ENCODE peak calls at places on chromosomes 4 and X, in ten cellular contexts. G is thoracic aorta; M is NCI-H1417; P is mammary epithelial cell; H is body of pancreas; A is head of caudate nucleus; W is left lung; K is fibroblast of lung; J is stimulated activated CD8-positive, alpha-beta memory T cell treated with anti-CD3 and anti-CD28 coated beads, Interleukin-7, amount 100 ng/mL, for 1 hour; Q is CD8-positive, alpha-beta T cell. I is an unnamed sample.

GRCh38 chrX:109372716-109373115 is 109.2 kb downstream of the GUCY2F start:
- DNase-seq in G (no peak), M (no peak), P (peak; percentile 45), H (no peak), A (no peak), W (no peak), K (no peak), J (no peak), Q (no peak), I (no peak)

GRCh38 chr4:84971319-84971932 is 4.9 kb upstream of the WDFY3 start:
- DNase-seq in G (no peak), M (peak; percentile 68), P (peak; percentile 35), H (no peak), A (no peak), W (no peak), K (peak; percentile 81), J (no peak), Q (no peak), I (peak; percentile 62)

GRCh38 chr4:70844180-70844579 is 4.5 kb upstream of the GRSF1 start:
- DNase-seq in G (no peak), M (no peak), P (no peak), H (no peak), A (no peak), W (no peak), K (no peak), J (no peak), Q (no peak), I (no peak)

GRCh38 chr4:6819295-6819694 is 36.8 kb downstream of the KIAA0232 start:
- DNase-seq in G (no peak), M (no peak), P (no peak), H (no peak), A (no peak), W (no peak), K (no peak), J (no peak), Q (no peak), I (no peak)

GRCh38 chrX:120559799-120560198 is 963 bp downstream of the CUL4B start:
- DNase-seq in G (no peak), M (peak; percentile 48), P (peak; percentile 1), H (no peak), A (no peak), W (no peak), K (no peak), J (no peak), Q (no peak), I (no peak)

GRCh38 chr4:88009871-88010270 is 2.4 kb downstream of the PKD2 start:
- DNase-seq in G (no peak), M (no peak), P (peak; percentile 49), H (no peak), A (no peak), W (no peak), K (no peak), J (no peak), Q (no peak), I (no peak)

GRCh38 chr4:111362891-111363290 is 740.0 kb upstream of the PITX2 start:
- DNase-seq in G (no peak), M (peak; percentile 9), P (no peak), H (no peak), A (no peak), W (no peak), K (peak; percentile 4), J (no peak), Q (no peak), I (no peak)

GRCh38 chrX:38807873-38808272 is 6.6 kb downstream of the MID1IP1 start:
- DNase-seq in G (no peak), M (no peak), P (no peak), H (no peak), A (no peak), W (no peak), K (no peak), J (no peak), Q (no peak), I (no peak)

GRCh38 chrX:105972690-105973386 is 65.7 kb downstream of the SERPINA7 start:
- DNase-seq in G (no peak), M (no peak), P (no peak), H (no peak), A (no peak), W (no peak), K (no peak), J (no peak), Q (no peak), I (no peak)

GRCh38 chr4:174198396-174199179 is 84.9 kb downstream of the FBXO8 start:
- DNase-seq in G (no peak), M (peak; percentile 4), P (peak; percentile 41), H (peak; percentile 18), A (no peak), W (no peak), K (peak; percentile 89), J (no peak), Q (no peak), I (peak; percentile 53)

GRCh38 chr4:72817012-72817411 is 248.0 kb upstream of the ADAMTS3 start:
- DNase-seq in G (no peak), M (no peak), P (no peak), H (no peak), A (no peak), W (no peak), K (no peak), J (no peak), Q (no peak), I (no peak)

GRCh38 chrX:139093201-139093600 is 381.7 kb upstream of the FGF13 start:
- DNase-seq in G (no peak), M (no peak), P (no peak), H (no peak), A (no peak), W (no peak), K (no peak), J (no peak), Q (no peak), I (no peak)

GRCh38 chr4:132642196-132642817 is 506.8 kb upstream of the PCDH10 start:
- DNase-seq in G (no peak), M (peak; percentile 76), P (peak; percentile 17), H (peak; percentile 12), A (no peak), W (no peak), K (peak; percentile 60), J (no peak), Q (no peak), I (peak; percentile 70)

GRCh38 chrX:41384041-41384705 is 50.2 kb downstream of the DDX3X start:
- DNase-seq in G (peak; percentile 2), M (no peak), P (peak; percentile 65), H (peak; percentile 62), A (peak; percentile 45), W (peak; percentile 88), K (peak; percentile 92), J (no peak), Q (peak; percentile 11), I (peak; percentile 80)

I was measured in H4.